ENCODE peak calls at places on chromosomes 16 and 17, in five cellular contexts. I is IMR-90, C is mesendoderm, R is H9, U is mesenchymal stem cell. N is an unnamed sample.

GRCh38 chr17:42285346-42286050 is 2.8 kb upstream of the STAT5A start:
- DNase-seq in C (no peak), U (no peak), R (peak; percentile 16), I (no peak), N (no peak)

GRCh38 chr17:71975331-71975801 is 145.5 kb upstream of the SOX9 start:
- DNase-seq in U (no peak), R (peak; percentile 49), I (peak; percentile 42), C (peak; percentile 15), N (no peak)

GRCh38 chr16:11156401-11156800 is 99.6 kb downstream of the SOCS1 start:
- DNase-seq in I (no peak), U (no peak), R (no peak), C (no peak), N (no peak)

GRCh38 chr17:76500745-76501017 is 542 bp downstream of the RHBDF2 start:
- DNase-seq in C (peak; percentile 43), I (no peak), U (no peak), R (no peak), N (no peak)

GRCh38 chr16:13634253-13634652 is 285.7 kb upstream of the ERCC4 start:
- DNase-seq in R (no peak), U (no peak), I (no peak), C (no peak), N (no peak)

GRCh38 chr17:82024859-82025258 is 1.8 kb downstream of the LRRC45 start:
- DNase-seq in I (no peak), C (no peak), U (no peak), R (no peak), N (peak; percentile 36)

GRCh38 chr17:27601069-27601974 is 29.7 kb upstream of the LGALS9 start:
- DNase-seq in I (peak; percentile 83), U (peak; percentile 81), R (peak; percentile 84), C (peak; percentile 78), N (peak; percentile 83)

GRCh38 chr17:76781056-76781982 is 43.4 kb downstream of the MFSD11 start:
- DNase-seq in I (no peak), C (peak; percentile 54), U (no peak), R (peak; percentile 54), N (peak; percentile 8)

GRCh38 chr17:49548051-49548505 is 27.6 kb upstream of the NXPH3 start:
- DNase-seq in I (no peak), U (no peak), C (no peak), R (no peak), N (no peak)

GRCh38 chr17:66165537-66166123 is 26.3 kb downstream of the CEP112 start:
- DNase-seq in R (no peak), C (peak; percentile 54), I (peak; percentile 75), U (peak; percentile 72), N (peak; percentile 72)

GRCh38 chr16:2900526-2901075 is 11.1 kb upstream of the FLYWCH1 start:
- DNase-seq in I (no peak), R (no peak), C (no peak), U (no peak), N (no peak)

GRCh38 chr17:57676543-57676942 is 68.6 kb downstream of the CCDC182 start:
- DNase-seq in R (peak; percentile 16), C (no peak), I (no peak), U (no peak), N (no peak)

GRCh38 chr16:85624646-85625045 is 11.5 kb downstream of the GSE1 start:
- DNase-seq in C (no peak), I (no peak), U (no peak), R (no peak), N (no peak)
- H2AK5ac ChIP-seq in C (no peak overlapping the region), I (no peak overlapping the region), U (no peak overlapping the region), R (no peak overlapping the region), N (no peak overlapping the region)

DNA sequence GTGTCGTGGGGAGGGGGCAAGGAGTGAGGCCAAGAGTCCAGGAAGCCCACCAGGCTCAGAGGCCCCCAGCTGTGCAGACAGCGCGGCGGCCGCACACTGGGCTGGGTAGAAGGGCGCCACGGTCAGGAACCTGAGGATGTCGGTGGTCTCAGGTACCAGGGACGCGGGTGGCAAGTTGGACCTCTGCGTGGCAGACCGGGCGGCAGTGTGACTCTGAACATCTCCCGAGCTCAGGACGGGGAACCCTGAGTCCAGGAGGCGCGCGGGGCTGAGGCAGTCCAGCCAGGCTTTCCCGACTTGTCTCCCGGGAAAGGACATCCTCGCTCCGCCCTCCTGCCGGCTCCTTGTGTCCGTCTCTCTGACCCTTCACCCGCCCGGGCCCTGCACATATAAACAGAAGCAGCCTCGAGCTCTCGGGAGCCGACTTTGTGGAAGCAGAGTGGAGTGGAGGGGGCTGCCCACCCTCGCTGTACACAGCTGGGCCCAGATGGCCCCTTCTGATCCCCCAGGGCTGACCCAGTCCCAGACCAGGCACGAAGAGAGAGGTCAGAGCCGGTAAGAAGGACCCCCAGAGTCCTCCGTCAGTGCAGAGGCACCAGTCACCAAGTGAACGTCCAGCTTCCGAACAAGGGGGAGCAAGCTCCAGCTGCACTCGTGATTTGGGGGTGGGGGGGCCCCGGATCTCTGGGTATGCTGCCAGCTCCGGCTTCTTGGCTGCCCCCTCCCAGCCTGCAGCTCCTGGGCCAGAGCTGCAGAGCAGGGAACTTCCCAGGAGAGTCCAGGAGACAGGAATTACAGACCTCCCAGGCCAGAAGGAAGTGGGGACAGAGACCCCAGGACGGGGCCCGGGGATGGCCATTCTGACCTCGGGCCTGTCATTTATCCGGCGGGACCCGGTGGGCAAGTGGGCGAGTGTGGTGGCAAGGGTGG is 8.4 kb upstream of the P2RX1 start:
- DNase-seq in U (peak; percentile 65), R (no peak), I (no peak), C (no peak), N (no peak)
- H2AK5ac ChIP-seq in U (no peak overlapping the region), R (no peak overlapping the region), I (no peak overlapping the region), C (no peak overlapping the region), N (no peak overlapping the region)

GRCh38 chr17:33200116-33200515 is 93.0 kb downstream of the ASIC2 start:
- DNase-seq in C (no peak), R (no peak), I (peak; percentile 6), U (no peak), N (no peak)

GRCh38 chr17:33202796-33203195 is 90.3 kb downstream of the ASIC2 start:
- DNase-seq in C (no peak), I (no peak), R (peak; percentile 22), U (no peak), N (no peak)

GRCh38 chr17:33200587-33200986 is 92.5 kb downstream of the ASIC2 start:
- DNase-seq in U (no peak), C (peak; percentile 92), I (peak; percentile 20), R (peak; percentile 71), N (no peak)

GRCh38 chr17:33201255-33201654 is 91.8 kb downstream of the ASIC2 start:
- DNase-seq in R (peak; percentile 27), U (no peak), C (peak; percentile 65), I (no peak), N (no peak)

GRCh38 chr17:33202011-33202410 is 91.1 kb downstream of the ASIC2 start:
- DNase-seq in C (peak; percentile 32), I (no peak), R (peak; percentile 55), U (no peak), N (no peak)
- H2AK5ac ChIP-seq in C (no peak overlapping the region), I (no peak overlapping the region), R (no peak overlapping the region), U (no peak overlapping the region), N (no peak overlapping the region)

GRCh38 chr17:38599398-38599856 is 6.3 kb downstream of the SRCIN1 start:
- DNase-seq in I (no peak), C (no peak), R (no peak), U (no peak), N (no peak)

GRCh38 chr17:38600416-38600815 is 5.3 kb downstream of the SRCIN1 start:
- DNase-seq in C (no peak), R (no peak), U (no peak), I (no peak), N (no peak)

GRCh38 chr17:38601539-38602351 is 4.0 kb downstream of the SRCIN1 start:
- DNase-seq in U (no peak), R (peak; percentile 85), C (peak; percentile 86), I (no peak), N (no peak)

GRCh38 chr17:38602453-38602852 is 3.3 kb downstream of the SRCIN1 start:
- DNase-seq in C (no peak), R (no peak), U (no peak), I (no peak), N (no peak)

DNA sequence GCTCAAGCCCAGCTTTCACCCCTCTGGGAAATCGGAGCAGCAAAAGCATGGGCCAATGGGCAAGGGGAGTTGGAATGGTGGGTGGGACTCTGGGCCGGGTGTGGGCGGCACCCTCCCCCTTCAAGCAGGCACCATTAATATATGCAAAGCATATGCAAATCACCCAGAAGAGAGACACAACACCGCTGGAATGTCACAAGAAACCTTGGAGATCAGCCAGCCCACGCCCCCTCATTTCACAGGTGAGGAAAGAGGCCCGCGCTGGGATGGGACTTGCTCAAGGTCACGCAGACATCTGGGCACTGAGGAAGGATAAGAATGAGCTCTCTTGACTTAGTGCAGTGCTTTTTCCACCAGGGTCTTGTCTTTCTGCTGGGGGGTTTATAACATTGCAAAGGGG is 4.8 kb downstream of the SRCIN1 start:
- DNase-seq in C (peak; percentile 82), I (no peak), U (no peak), R (peak; percentile 71), N (no peak)
- H2AK5ac ChIP-seq in C (no peak overlapping the region), I (no peak overlapping the region), U (no peak overlapping the region), R (no peak overlapping the region), N (no peak overlapping the region)

DNA sequence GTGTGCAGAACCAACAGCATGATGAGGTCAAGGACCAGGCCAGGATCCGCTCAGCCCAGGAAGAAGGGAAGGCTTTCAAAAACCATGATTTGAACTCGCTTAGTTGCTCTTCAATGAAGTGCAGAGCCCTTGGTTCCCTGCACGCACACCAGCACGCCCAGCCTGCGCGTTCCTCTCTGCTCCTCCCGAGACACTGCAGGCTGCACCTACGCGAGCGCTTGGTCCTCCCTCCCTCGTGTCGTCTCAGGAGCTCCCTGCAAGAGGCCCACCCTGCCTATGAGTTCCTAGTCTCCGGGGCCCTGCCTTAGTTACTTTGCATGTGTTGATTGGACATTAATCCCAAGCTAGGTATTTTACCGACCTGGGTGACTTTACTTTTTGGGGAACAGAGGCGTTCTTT is 132.9 kb upstream of the TNRC6C start:
- DNase-seq in R (no peak), C (no peak), U (no peak), I (no peak), N (no peak)
- H2AK5ac ChIP-seq in R (no peak overlapping the region), C (no peak overlapping the region), U (no peak overlapping the region), I (no peak overlapping the region), N (no peak overlapping the region)

N was measured in trophoblast cell.